ENCODE peak calls at places on chromosomes 12 and 14, in eight cellular contexts. L, E, K, I, F, P, W and U are unnamed samples.

GRCh38 chr14:52961060-52961639 is 10.3 kb upstream of the FERMT2 start:
- DNase-seq in L (peak; percentile 73), E (peak; percentile 42), K (peak; percentile 72), I (peak; percentile 70), F (peak; percentile 67), P (peak; percentile 40), W (no peak), U (peak; percentile 68)

GRCh38 chr12:98745578-98746391 is 100.7 kb downstream of the APAF1 start:
- DNase-seq in L (no peak), E (peak; percentile 30), K (no peak), I (peak; percentile 13), F (no peak), P (no peak), W (no peak), U (peak; percentile 35)

GRCh38 chr12:125346361-125346760 is 281.1 kb downstream of the AACS start:
- DNase-seq in L (no peak), E (no peak), K (no peak), I (no peak), F (no peak), P (peak; percentile 8), W (no peak), U (no peak)

GRCh38 chr12:65926119-65927004 is 102.1 kb downstream of the HMGA2 start:
- DNase-seq in L (no peak), E (no peak), K (no peak), I (no peak), F (no peak), P (no peak), W (no peak), U (no peak)

GRCh38 chr12:101287357-101287756 is 7.5 kb downstream of the UTP20 start:
- DNase-seq in L (no peak), E (no peak), K (no peak), I (no peak), F (no peak), P (no peak), W (no peak), U (no peak)

GRCh38 chr14:87161502-87161901 is 831.5 kb downstream of the GALC start:
- DNase-seq in L (no peak), E (no peak), K (no peak), I (no peak), F (no peak), P (no peak), W (no peak), U (no peak)

GRCh38 chr14:104875811-104876210 is 10.7 kb downstream of the CEP170B start:
- DNase-seq in L (no peak), E (no peak), K (no peak), I (no peak), F (no peak), P (no peak), W (no peak), U (no peak)

GRCh38 chr12:13362260-13362841 is 165.8 kb downstream of the EMP1 start:
- DNase-seq in L (peak; percentile 80), E (peak; percentile 53), K (peak; percentile 64), I (peak; percentile 58), F (peak; percentile 53), P (peak; percentile 72), W (no peak), U (peak; percentile 84)

GRCh38 chr14:35535794-35536112 is 1.8 kb downstream of the INSM2 start:
- DNase-seq in L (no peak), E (no peak), K (no peak), I (no peak), F (no peak), P (no peak), W (no peak), U (no peak)